ENCODE peak calls at places on chromosome 4, in eight cellular contexts. One of them, this sample, is unnamed.

GRCh38 chr4:101682946-101683345 is 107.6 kb upstream of the BANK1 start:
- DNase-seq in kidney: no peak
- DNase-seq in hepatic stellate cell: no peak
- DNase-seq in GM23248: no peak
- DNase-seq in cardiac fibroblast: no peak
- DNase-seq in stimulated activated CD4-positive, alpha-beta T cell treated with anti-CD3 and anti-CD28 coated beads, Interleukin-15, amount 100 ng/mL, for 48 hours: no peak
- DNase-seq in activated CD4-positive, CD25-positive, alpha-beta regulatory T cell: no peak
- DNase-seq in NCI-H1417: no peak
- DNase-seq in this sample: no peak

GRCh38 chr4:40669504-40669903 is 39.8 kb upstream of the RBM47 start:
- DNase-seq in NCI-H1417: no peak
- DNase-seq in cardiac fibroblast: no peak
- DNase-seq in GM23248: no peak
- DNase-seq in kidney: no peak
- DNase-seq in hepatic stellate cell: no peak
- DNase-seq in activated CD4-positive, CD25-positive, alpha-beta regulatory T cell: no peak
- DNase-seq in stimulated activated CD4-positive, alpha-beta T cell treated with anti-CD3 and anti-CD28 coated beads, Interleukin-15, amount 100 ng/mL, for 48 hours: no peak
- DNase-seq in this sample: no peak

GRCh38 chr4:40357738-40358137 is 22.6 kb downstream of the CHRNA9 start:
- DNase-seq in cardiac fibroblast: no peak
- DNase-seq in GM23248: no peak
- DNase-seq in kidney: no peak
- DNase-seq in activated CD4-positive, CD25-positive, alpha-beta regulatory T cell: no peak
- DNase-seq in stimulated activated CD4-positive, alpha-beta T cell treated with anti-CD3 and anti-CD28 coated beads, Interleukin-15, amount 100 ng/mL, for 48 hours: no peak
- DNase-seq in hepatic stellate cell: no peak
- DNase-seq in NCI-H1417: no peak
- DNase-seq in this sample: no peak

GRCh38 chr4:53916431-53916889 is 147.9 kb downstream of the CHIC2 start:
- DNase-seq in stimulated activated CD4-positive, alpha-beta T cell treated with anti-CD3 and anti-CD28 coated beads, Interleukin-15, amount 100 ng/mL, for 48 hours: no peak
- DNase-seq in activated CD4-positive, CD25-positive, alpha-beta regulatory T cell: no peak
- DNase-seq in NCI-H1417: no peak
- DNase-seq in cardiac fibroblast: peak
- DNase-seq in kidney: no peak
- DNase-seq in GM23248: peak
- DNase-seq in hepatic stellate cell: no peak
- DNase-seq in this sample: no peak

GRCh38 chr4:136927172-136927571 is 605.1 kb downstream of the PCDH18 start:
- DNase-seq in kidney: no peak
- DNase-seq in hepatic stellate cell: peak
- DNase-seq in stimulated activated CD4-positive, alpha-beta T cell treated with anti-CD3 and anti-CD28 coated beads, Interleukin-15, amount 100 ng/mL, for 48 hours: no peak
- DNase-seq in activated CD4-positive, CD25-positive, alpha-beta regulatory T cell: no peak
- DNase-seq in NCI-H1417: no peak
- DNase-seq in GM23248: peak
- DNase-seq in cardiac fibroblast: peak
- DNase-seq in this sample: no peak

GRCh38 chr4:141041021-141041476 is 92.2 kb downstream of the RNF150 start:
- DNase-seq in hepatic stellate cell: no peak
- DNase-seq in NCI-H1417: no peak
- DNase-seq in stimulated activated CD4-positive, alpha-beta T cell treated with anti-CD3 and anti-CD28 coated beads, Interleukin-15, amount 100 ng/mL, for 48 hours: no peak
- DNase-seq in activated CD4-positive, CD25-positive, alpha-beta regulatory T cell: no peak
- DNase-seq in cardiac fibroblast: peak
- DNase-seq in GM23248: peak
- DNase-seq in kidney: no peak
- DNase-seq in this sample: no peak

GRCh38 chr4:8409271-8410065 is 31.1 kb downstream of the ACOX3 start:
- DNase-seq in stimulated activated CD4-positive, alpha-beta T cell treated with anti-CD3 and anti-CD28 coated beads, Interleukin-15, amount 100 ng/mL, for 48 hours: no peak
- DNase-seq in NCI-H1417: no peak
- DNase-seq in kidney: no peak
- DNase-seq in cardiac fibroblast: peak
- DNase-seq in activated CD4-positive, CD25-positive, alpha-beta regulatory T cell: no peak
- DNase-seq in hepatic stellate cell: no peak
- DNase-seq in GM23248: peak
- DNase-seq in this sample: no peak

GRCh38 chr4:88291003-88291402 is 6.6 kb upstream of the PPM1K start:
- DNase-seq in hepatic stellate cell: peak
- DNase-seq in cardiac fibroblast: peak
- DNase-seq in NCI-H1417: peak
- DNase-seq in activated CD4-positive, CD25-positive, alpha-beta regulatory T cell: no peak
- DNase-seq in kidney: no peak
- DNase-seq in stimulated activated CD4-positive, alpha-beta T cell treated with anti-CD3 and anti-CD28 coated beads, Interleukin-15, amount 100 ng/mL, for 48 hours: no peak
- DNase-seq in GM23248: peak
- DNase-seq in this sample: no peak

GRCh38 chr4:152150214-152150613 is 385.7 kb downstream of the FBXW7 start:
- DNase-seq in activated CD4-positive, CD25-positive, alpha-beta regulatory T cell: no peak
- DNase-seq in kidney: no peak
- DNase-seq in NCI-H1417: no peak
- DNase-seq in cardiac fibroblast: no peak
- DNase-seq in stimulated activated CD4-positive, alpha-beta T cell treated with anti-CD3 and anti-CD28 coated beads, Interleukin-15, amount 100 ng/mL, for 48 hours: no peak
- DNase-seq in GM23248: no peak
- DNase-seq in hepatic stellate cell: no peak
- DNase-seq in this sample: no peak

GRCh38 chr4:105414316-105414715 is 59.5 kb downstream of the PPA2 start:
- DNase-seq in cardiac fibroblast: no peak
- DNase-seq in hepatic stellate cell: no peak
- DNase-seq in kidney: peak
- DNase-seq in NCI-H1417: no peak
- DNase-seq in stimulated activated CD4-positive, alpha-beta T cell treated with anti-CD3 and anti-CD28 coated beads, Interleukin-15, amount 100 ng/mL, for 48 hours: no peak
- DNase-seq in GM23248: no peak
- DNase-seq in activated CD4-positive, CD25-positive, alpha-beta regulatory T cell: no peak
- DNase-seq in this sample: no peak

GRCh38 chr4:138492178-138492577 is 250.0 kb upstream of the SLC7A11 start:
- DNase-seq in activated CD4-positive, CD25-positive, alpha-beta regulatory T cell: no peak
- DNase-seq in stimulated activated CD4-positive, alpha-beta T cell treated with anti-CD3 and anti-CD28 coated beads, Interleukin-15, amount 100 ng/mL, for 48 hours: no peak
- DNase-seq in GM23248: no peak
- DNase-seq in kidney: no peak
- DNase-seq in NCI-H1417: no peak
- DNase-seq in hepatic stellate cell: no peak
- DNase-seq in cardiac fibroblast: no peak
- DNase-seq in this sample: no peak

GRCh38 chr4:3687538-3687937 is 78.6 kb upstream of the ADRA2C start:
- DNase-seq in stimulated activated CD4-positive, alpha-beta T cell treated with anti-CD3 and anti-CD28 coated beads, Interleukin-15, amount 100 ng/mL, for 48 hours: no peak
- DNase-seq in kidney: peak
- DNase-seq in NCI-H1417: no peak
- DNase-seq in cardiac fibroblast: no peak
- DNase-seq in activated CD4-positive, CD25-positive, alpha-beta regulatory T cell: no peak
- DNase-seq in GM23248: no peak
- DNase-seq in hepatic stellate cell: no peak
- DNase-seq in this sample: no peak

GRCh38 chr4:11914406-11914805 is 485.7 kb upstream of the HS3ST1 start:
- DNase-seq in cardiac fibroblast: peak
- DNase-seq in GM23248: no peak
- DNase-seq in stimulated activated CD4-positive, alpha-beta T cell treated with anti-CD3 and anti-CD28 coated beads, Interleukin-15, amount 100 ng/mL, for 48 hours: no peak
- DNase-seq in kidney: no peak
- DNase-seq in activated CD4-positive, CD25-positive, alpha-beta regulatory T cell: no peak
- DNase-seq in hepatic stellate cell: no peak
- DNase-seq in NCI-H1417: no peak
- DNase-seq in this sample: no peak

GRCh38 chr4:122450847-122451246 is 5.7 kb downstream of the IL2 start:
- DNase-seq in GM23248: peak
- DNase-seq in activated CD4-positive, CD25-positive, alpha-beta regulatory T cell: no peak
- DNase-seq in cardiac fibroblast: peak
- DNase-seq in NCI-H1417: peak
- DNase-seq in hepatic stellate cell: no peak
- DNase-seq in kidney: no peak
- DNase-seq in stimulated activated CD4-positive, alpha-beta T cell treated with anti-CD3 and anti-CD28 coated beads, Interleukin-15, amount 100 ng/mL, for 48 hours: peak
- DNase-seq in this sample: peak